ENCODE peak calls at places on chromosomes 11 and 22, in five cellular contexts. A is uterus, L is suprapubic skin, C is transverse colon, N is breast epithelium. M is an unnamed sample.

GRCh38 chr11:95917188-95918036 is 6.5 kb downstream of the MTMR2 start:
- DNase-seq in A (no peak), L (no peak), C (no peak), N (no peak), M (no peak)

GRCh38 chr11:3090096-3090901 is 33.1 kb upstream of the CARS1 start:
- DNase-seq in A (peak; percentile 13), L (peak; percentile 62), C (no peak), N (peak; percentile 37), M (no peak)

GRCh38 chr11:121451982-121452608 is at the start of gene SORL1:
- DNase-seq in A (peak; percentile 81), L (peak; percentile 76), C (peak; percentile 83), N (peak; percentile 81), M (no peak)

GRCh38 chr22:17847360-17848078 is 73.2 kb upstream of the BID start:
- DNase-seq in A (no peak), L (no peak), C (no peak), N (no peak), M (no peak)

GRCh38 chr11:9075441-9076000 is 15.9 kb downstream of the SCUBE2 start:
- DNase-seq in A (no peak), L (no peak), C (no peak), N (no peak), M (no peak)

GRCh38 chr11:77633856-77634425 is 3.7 kb downstream of the CLNS1A start:
- DNase-seq in A (no peak), L (no peak), C (no peak), N (no peak), M (no peak)

GRCh38 chr11:128553662-128554392 is 33.5 kb downstream of the ETS1 start:
- DNase-seq in A (no peak), L (no peak), C (no peak), N (no peak), M (no peak)

GRCh38 chr11:45392621-45393183 is 106.6 kb upstream of the SYT13 start:
- DNase-seq in A (no peak), L (no peak), C (no peak), N (no peak), M (no peak)

GRCh38 chr11:4994551-4994950 is at the start of gene OR51L1:
- DNase-seq in A (no peak), L (no peak), C (no peak), N (no peak), M (no peak)

GRCh38 chr11:706439-706956 is 467 bp downstream of the EPS8L2 start:
- DNase-seq in A (no peak), L (peak; percentile 78), C (peak; percentile 64), N (no peak), M (no peak)

GRCh38 chr22:19743626-19744025 is 17.0 kb upstream of the TBX1 start:
- DNase-seq in A (no peak), L (no peak), C (no peak), N (no peak), M (no peak)

GRCh38 chr11:77094841-77095365 is 7.7 kb upstream of the OMP start:
- DNase-seq in A (no peak), L (peak; percentile 39), C (no peak), N (no peak), M (no peak)

GRCh38 chr11:90668502-90668901 is 445.7 kb upstream of the CHORDC1 start:
- DNase-seq in A (no peak), L (no peak), C (no peak), N (no peak), M (no peak)

GRCh38 chr11:131591051-131591461 is 220.6 kb downstream of the NTM start:
- DNase-seq in A (no peak), L (no peak), C (no peak), N (no peak), M (no peak)

GRCh38 chr11:2649848-2650247 is 49.9 kb downstream of the KCNQ1OT1 start:
- DNase-seq in A (no peak), L (no peak), C (no peak), N (no peak), M (no peak)

GRCh38 chr11:66124564-66124963 is 54.5 kb downstream of the PACS1 start:
- DNase-seq in A (no peak), L (no peak), C (no peak), N (no peak), M (no peak)

GRCh38 chr11:106998126-106998525 is 20.1 kb downstream of the GUCY1A2 start:
- DNase-seq in A (no peak), L (no peak), C (no peak), N (no peak), M (no peak)

GRCh38 chr11:47259178-47259977 is 1.6 kb downstream of the NR1H3 start:
- DNase-seq in A (no peak), L (no peak), C (peak; percentile 83), N (no peak), M (no peak)

DNA sequence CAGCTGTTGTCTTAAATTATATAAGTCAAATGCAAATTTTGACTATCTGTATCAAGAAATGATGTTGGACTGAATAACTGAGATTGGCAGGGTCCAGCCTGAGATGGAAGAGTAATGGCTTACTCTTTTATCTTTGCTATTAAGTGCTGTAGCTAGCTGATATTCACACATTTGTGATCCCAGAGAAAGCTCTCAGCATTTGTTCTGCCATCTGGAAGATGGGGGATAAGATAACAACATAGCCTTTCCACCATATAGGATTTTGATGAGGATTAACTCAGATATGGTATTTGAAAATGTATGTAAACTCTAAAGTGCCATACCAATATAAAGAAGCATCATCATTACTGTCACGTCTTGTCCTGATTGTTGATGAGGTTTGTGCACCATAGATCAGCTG is 1063.2 kb upstream of the TENM4 start:
- DNase-seq in A (no peak), L (no peak), C (no peak), N (no peak), M (no peak)
- TF ChIP-seq POLR2A in A (no peak), L (no peak), C (no peak), N (no peak), M (no peak)

DNA sequence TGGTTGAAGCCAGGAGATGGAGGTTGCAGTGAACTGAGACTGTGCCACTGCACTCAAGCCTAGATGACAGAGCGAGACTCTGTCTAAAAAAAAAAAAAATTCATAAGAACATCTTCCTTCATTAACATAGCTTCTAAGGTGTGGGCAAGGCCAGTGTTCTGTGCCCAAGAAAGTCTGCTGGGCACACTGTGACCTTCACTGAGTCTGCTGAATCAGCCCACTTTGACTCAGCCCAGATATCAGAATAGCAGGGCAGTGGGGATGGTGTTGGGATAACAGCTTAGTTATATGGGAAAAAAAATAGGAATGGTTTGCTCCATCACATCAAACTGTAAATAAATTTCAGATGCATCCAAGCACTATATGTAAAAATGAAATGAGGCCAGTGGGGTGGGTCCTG is 32.4 kb upstream of the XBP1 start:
- DNase-seq in A (no peak), L (no peak), C (no peak), N (no peak), M (no peak)
- H3K4me1 ChIP-seq in A (no peaks in the 10 kb centered on the region), L (peaks cover 11% of the 10 kb centered on the region), C (no peaks in the 10 kb centered on the region), N (no peaks in the 10 kb centered on the region), M (peaks cover 4% of the 10 kb centered on the region)

DNA sequence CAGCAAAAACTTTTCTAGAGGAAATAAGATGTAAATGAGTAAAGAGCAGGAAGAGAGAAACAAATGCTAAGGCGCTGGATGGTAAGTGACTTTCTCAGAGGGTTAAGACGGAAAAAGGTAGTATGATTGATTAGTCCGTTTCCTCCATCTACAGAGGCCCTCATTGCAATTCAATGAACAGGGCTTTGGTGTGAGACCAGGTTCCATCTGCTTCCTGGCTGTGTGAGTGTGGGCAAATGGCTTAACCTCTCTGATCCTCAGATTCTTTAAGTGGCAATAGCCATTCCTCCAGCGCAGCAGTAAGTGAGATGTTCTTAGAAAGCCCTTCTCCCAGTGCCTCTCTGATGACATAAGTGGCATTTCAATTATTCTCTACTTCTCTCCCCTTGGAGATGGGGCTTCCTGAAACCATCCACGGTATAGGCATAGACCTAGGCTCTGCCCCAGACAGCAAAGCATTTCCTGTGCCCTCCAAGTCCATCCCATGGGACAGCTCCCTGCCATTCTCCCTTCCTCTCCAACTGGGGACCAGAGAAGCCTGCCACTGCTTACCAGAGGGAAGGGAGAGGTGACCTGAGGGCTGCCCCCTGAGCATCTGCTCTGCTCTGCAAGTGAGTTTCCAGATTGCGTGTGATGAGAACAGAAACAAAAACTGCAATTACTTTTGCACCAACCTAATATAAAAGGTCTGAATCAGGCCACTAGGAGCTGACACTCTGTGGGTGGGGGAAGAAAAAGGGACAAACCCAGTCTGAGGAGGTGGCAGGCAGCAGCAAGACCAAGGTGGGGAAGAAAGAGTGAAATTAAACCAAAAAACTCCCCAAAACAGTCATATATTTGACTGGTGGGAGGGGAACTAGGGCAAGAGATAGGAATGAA is 12.7 kb upstream of the CD44 start:
- DNase-seq in A (no peak), L (no peak), C (no peak), N (no peak), M (no peak)
- H3K36me3 ChIP-seq in A (no peaks in the 10 kb centered on the region), L (no peaks in the 10 kb centered on the region), C (no peaks in the 10 kb centered on the region), N (no peaks in the 10 kb centered on the region), M (no peaks in the 10 kb centered on the region)

GRCh38 chr11:64803163-64803845 is at the start of gene MAP4K2:
- DNase-seq in A (peak; percentile 91), L (peak; percentile 93), C (peak; percentile 93), N (peak; percentile 75), M (no peak)
- TF ChIP-seq POLR2A in A (no peak), L (no peak), C (peak; percentile 21), N (no peak), M (peak; percentile 9)

GRCh38 chr11:114477946-114478537 is 38.8 kb downstream of the REXO2 start:
- DNase-seq in A (no peak), L (no peak), C (no peak), N (no peak), M (no peak)
- H3K4me1 ChIP-seq in A (no peaks in the 10 kb centered on the region), L (no peaks in the 10 kb centered on the region), C (no peaks in the 10 kb centered on the region), N (no peaks in the 10 kb centered on the region), M (no peaks in the 10 kb centered on the region)